ENCODE peak calls at places on chromosome 1, in seven cellular contexts. One of them, this sample, is unnamed. For H3K27me3, the result is how much of the 10 kb centered on the place peaks cover.

GRCh38 chr1:46203738-46204405 is 738 bp downstream of the LURAP1 start:
- DNase-seq in stomach: no peak
- DNase-seq in heart left ventricle: no peak
- DNase-seq in endodermal cell: peak
- DNase-seq in HepG2: no peak
- DNase-seq in cardiac muscle cell: peak
- DNase-seq in testis: no peak
- DNase-seq in this sample: no peak

GRCh38 chr1:226821719-226822085 is 48.7 kb upstream of the PSEN2 start:
- DNase-seq in stomach: no peak
- DNase-seq in heart left ventricle: no peak
- DNase-seq in endodermal cell: no peak
- DNase-seq in HepG2: no peak
- DNase-seq in cardiac muscle cell: no peak
- DNase-seq in testis: no peak
- DNase-seq in this sample: no peak

GRCh38 chr1:186404454-186405051 is 28.9 kb downstream of the ODR4 start:
- DNase-seq in stomach: no peak
- DNase-seq in heart left ventricle: no peak
- DNase-seq in endodermal cell: no peak
- DNase-seq in HepG2: peak
- DNase-seq in cardiac muscle cell: peak
- DNase-seq in testis: no peak
- DNase-seq in this sample: peak

GRCh38 chr1:21537511-21537931 is 28.3 kb downstream of the ALPL start:
- DNase-seq in stomach: peak
- DNase-seq in heart left ventricle: peak
- DNase-seq in endodermal cell: peak
- DNase-seq in HepG2: peak
- DNase-seq in cardiac muscle cell: no peak
- DNase-seq in testis: peak
- DNase-seq in this sample: no peak

GRCh38 chr1:23910553-23911246 is 2.5 kb downstream of the CNR2 start:
- DNase-seq in stomach: no peak
- DNase-seq in heart left ventricle: no peak
- DNase-seq in endodermal cell: no peak
- DNase-seq in HepG2: no peak
- DNase-seq in cardiac muscle cell: no peak
- DNase-seq in testis: no peak
- DNase-seq in this sample: no peak

GRCh38 chr1:185960377-185961151 is 226.4 kb downstream of the HMCN1 start:
- DNase-seq in stomach: no peak
- DNase-seq in heart left ventricle: peak
- DNase-seq in endodermal cell: no peak
- DNase-seq in HepG2: no peak
- DNase-seq in cardiac muscle cell: no peak
- DNase-seq in testis: peak
- DNase-seq in this sample: no peak

GRCh38 chr1:228207851-228208821 is at the start of gene OBSCN:
- DNase-seq in stomach: no peak
- DNase-seq in heart left ventricle: peak
- DNase-seq in endodermal cell: no peak
- DNase-seq in HepG2: no peak
- DNase-seq in cardiac muscle cell: peak
- DNase-seq in testis: no peak
- DNase-seq in this sample: no peak

GRCh38 chr1:184843732-184844495 is 89.3 kb upstream of the EDEM3 start:
- DNase-seq in stomach: peak
- DNase-seq in heart left ventricle: no peak
- DNase-seq in endodermal cell: no peak
- DNase-seq in HepG2: no peak
- DNase-seq in cardiac muscle cell: no peak
- DNase-seq in testis: no peak
- DNase-seq in this sample: no peak

GRCh38 chr1:206867716-206868115 is 2.3 kb downstream of the IL20 start:
- DNase-seq in stomach: no peak
- DNase-seq in heart left ventricle: no peak
- DNase-seq in endodermal cell: no peak
- DNase-seq in HepG2: no peak
- DNase-seq in cardiac muscle cell: no peak
- DNase-seq in testis: no peak
- DNase-seq in this sample: no peak

GRCh38 chr1:56056438-56057312 is 522.7 kb downstream of the PLPP3 start:
- DNase-seq in stomach: no peak
- DNase-seq in heart left ventricle: no peak
- DNase-seq in endodermal cell: no peak
- DNase-seq in HepG2: no peak
- DNase-seq in cardiac muscle cell: no peak
- DNase-seq in testis: no peak
- DNase-seq in this sample: peak

GRCh38 chr1:77889671-77890070 is 1.2 kb downstream of the NEXN start:
- DNase-seq in stomach: no peak
- DNase-seq in heart left ventricle: no peak
- DNase-seq in endodermal cell: no peak
- DNase-seq in HepG2: no peak
- DNase-seq in cardiac muscle cell: peak
- DNase-seq in testis: no peak
- DNase-seq in this sample: peak
- H3K27ac ChIP-seq in stomach: peak
- H3K27ac ChIP-seq in heart left ventricle: peak
- H3K27ac ChIP-seq in endodermal cell: no peak
- H3K27ac ChIP-seq in HepG2: no peak
- H3K27ac ChIP-seq in cardiac muscle cell: peak
- H3K27ac ChIP-seq in testis: no peak
- H3K27ac ChIP-seq in this sample: peak

GRCh38 chr1:204361781-204362180 is 2.1 kb upstream of the PLEKHA6 start:
- DNase-seq in stomach: no peak
- DNase-seq in heart left ventricle: no peak
- DNase-seq in endodermal cell: no peak
- DNase-seq in HepG2: no peak
- DNase-seq in cardiac muscle cell: no peak
- DNase-seq in testis: no peak
- DNase-seq in this sample: no peak

GRCh38 chr1:204361341-204361771 is 1.6 kb upstream of the PLEKHA6 start:
- DNase-seq in stomach: peak
- DNase-seq in heart left ventricle: no peak
- DNase-seq in endodermal cell: no peak
- DNase-seq in HepG2: no peak
- DNase-seq in cardiac muscle cell: no peak
- DNase-seq in testis: no peak
- DNase-seq in this sample: no peak

GRCh38 chr1:204362984-204363334 is 3.2 kb upstream of the PLEKHA6 start:
- DNase-seq in stomach: no peak
- DNase-seq in heart left ventricle: no peak
- DNase-seq in endodermal cell: no peak
- DNase-seq in HepG2: no peak
- DNase-seq in cardiac muscle cell: no peak
- DNase-seq in testis: no peak
- DNase-seq in this sample: no peak

GRCh38 chr1:204360314-204360713 is 585 bp upstream of the PLEKHA6 start:
- DNase-seq in stomach: no peak
- DNase-seq in heart left ventricle: no peak
- DNase-seq in endodermal cell: no peak
- DNase-seq in HepG2: no peak
- DNase-seq in cardiac muscle cell: no peak
- DNase-seq in testis: no peak
- DNase-seq in this sample: no peak

DNA sequence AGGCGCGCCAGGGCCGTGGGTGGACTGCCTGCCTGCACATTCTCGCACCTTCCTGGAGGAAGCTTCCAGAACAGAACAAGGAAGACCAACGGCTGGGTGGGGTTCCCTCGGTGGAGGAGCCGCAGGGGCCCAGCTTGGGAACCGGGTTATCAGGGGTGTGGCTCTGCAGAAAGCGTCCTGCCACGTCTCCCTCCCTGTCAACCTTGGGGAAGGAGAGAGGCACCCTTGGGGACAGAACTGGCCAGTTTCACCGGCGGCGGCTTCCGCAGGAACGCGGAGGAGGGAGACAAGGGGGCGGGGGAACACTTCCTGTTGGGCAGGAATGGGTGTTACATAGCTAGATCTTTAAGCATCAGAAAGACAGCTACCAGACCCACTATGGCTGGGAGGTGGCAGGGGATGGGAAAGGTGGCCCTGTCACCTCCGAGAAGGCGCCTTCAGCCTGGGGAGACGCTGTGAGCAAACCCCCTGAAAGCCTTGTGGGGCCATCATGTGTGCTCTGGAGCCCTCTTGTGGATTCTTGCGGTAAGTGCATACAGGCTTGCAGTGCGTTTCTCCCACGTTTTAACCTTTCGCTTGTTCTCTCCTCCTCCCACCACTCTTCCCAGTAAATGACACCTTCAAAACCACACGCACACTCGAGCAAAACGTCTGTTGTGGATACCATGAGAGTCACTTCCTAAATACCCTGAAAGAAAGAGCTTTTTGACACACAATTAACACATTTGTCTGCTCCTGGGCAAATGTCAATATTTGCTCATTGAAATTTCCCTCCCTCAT is 3.8 kb upstream of the PLEKHA6 start:
- DNase-seq in stomach: peak
- DNase-seq in heart left ventricle: peak
- DNase-seq in endodermal cell: peak
- DNase-seq in HepG2: peak
- DNase-seq in cardiac muscle cell: peak
- DNase-seq in testis: peak
- DNase-seq in this sample: peak
- TF ChIP-seq CTCF in stomach: no peak
- TF ChIP-seq CTCF in heart left ventricle: peak
- TF ChIP-seq CTCF in endodermal cell: peak
- TF ChIP-seq CTCF in HepG2: peak
- TF ChIP-seq CTCF in cardiac muscle cell: peak
- TF ChIP-seq CTCF in testis: peak
- TF ChIP-seq CTCF in this sample: peak

DNA sequence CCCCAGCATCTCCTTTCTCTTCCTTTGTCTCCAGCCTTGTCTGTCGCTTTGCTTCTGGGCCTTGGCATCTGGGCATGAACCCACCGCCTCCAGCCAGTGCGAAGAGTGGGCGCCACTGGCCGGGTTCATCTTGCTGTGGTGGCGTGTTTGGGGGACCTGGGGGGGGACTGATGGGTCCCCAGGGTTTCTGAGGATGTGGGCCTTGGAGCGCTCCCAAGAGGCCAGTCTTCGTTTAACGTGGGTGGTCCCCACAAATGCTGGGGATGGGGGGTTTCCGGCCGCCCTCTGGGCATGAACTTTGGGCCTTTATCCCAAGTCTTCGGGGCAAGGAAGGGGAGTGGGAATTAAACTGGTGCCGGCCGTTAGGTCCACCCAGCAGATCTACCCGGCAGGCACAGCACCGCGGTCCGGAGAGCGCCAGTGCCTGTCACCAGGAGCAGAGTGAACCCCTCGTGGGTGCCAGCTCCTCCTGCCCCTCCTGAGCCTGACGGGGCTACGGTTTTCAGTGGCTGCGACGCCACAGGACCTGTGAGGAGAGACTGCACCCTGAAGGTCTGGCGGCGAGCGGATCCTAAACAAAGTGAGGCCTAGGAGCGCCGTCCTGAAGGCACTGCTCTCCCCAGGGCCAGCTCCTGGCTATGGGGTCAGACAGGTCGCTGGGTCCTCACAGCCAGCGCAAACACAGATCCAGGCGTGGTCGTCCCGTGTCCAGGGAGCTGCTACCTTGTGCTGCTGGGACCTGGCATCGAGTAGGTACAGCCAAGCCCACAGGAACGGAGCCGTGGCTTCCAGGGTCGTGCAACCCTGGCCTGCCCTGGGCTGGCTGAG is 12.1 kb upstream of the C1orf174 start:
- DNase-seq in stomach: no peak
- DNase-seq in heart left ventricle: no peak
- DNase-seq in endodermal cell: no peak
- DNase-seq in HepG2: no peak
- DNase-seq in cardiac muscle cell: no peak
- DNase-seq in testis: no peak
- DNase-seq in this sample: no peak
- H3K27me3 ChIP-seq in stomach: half or more
- H3K27me3 ChIP-seq in heart left ventricle: under half
- H3K27me3 ChIP-seq in endodermal cell: under half
- H3K27me3 ChIP-seq in HepG2: under half
- H3K27me3 ChIP-seq in cardiac muscle cell: under half
- H3K27me3 ChIP-seq in testis: under half
- H3K27me3 ChIP-seq in this sample: under half

DNA sequence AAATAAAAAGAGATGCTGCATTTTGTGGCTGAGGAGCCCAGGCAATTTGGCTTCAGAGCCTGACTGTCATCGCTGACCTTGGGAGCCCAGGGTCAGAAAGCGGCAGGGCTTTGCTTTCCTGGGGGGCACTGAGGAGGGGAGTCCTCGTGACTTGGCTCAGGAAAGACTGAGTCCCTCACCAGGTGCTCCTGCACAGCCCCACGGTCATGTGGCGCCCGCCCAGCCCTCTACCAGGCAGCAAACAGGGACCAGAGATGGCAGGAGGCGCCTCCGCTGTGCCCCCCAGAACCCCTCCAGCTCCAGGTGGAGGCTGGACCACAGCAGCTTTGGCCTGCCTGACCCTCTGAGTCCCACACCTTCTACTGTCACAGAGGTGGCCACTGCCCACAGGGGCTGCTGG is 13.2 kb downstream of the EFHD2 start:
- DNase-seq in stomach: no peak
- DNase-seq in heart left ventricle: no peak
- DNase-seq in endodermal cell: no peak
- DNase-seq in HepG2: no peak
- DNase-seq in cardiac muscle cell: no peak
- DNase-seq in testis: no peak
- DNase-seq in this sample: no peak
- H3K27ac ChIP-seq in stomach: peak
- H3K27ac ChIP-seq in heart left ventricle: no peak
- H3K27ac ChIP-seq in endodermal cell: no peak
- H3K27ac ChIP-seq in HepG2: no peak
- H3K27ac ChIP-seq in cardiac muscle cell: no peak
- H3K27ac ChIP-seq in testis: peak
- H3K27ac ChIP-seq in this sample: no peak

GRCh38 chr1:16960560-16961296 is 19.7 kb downstream of the MFAP2 start:
- DNase-seq in stomach: peak
- DNase-seq in heart left ventricle: peak
- DNase-seq in endodermal cell: peak
- DNase-seq in HepG2: peak
- DNase-seq in cardiac muscle cell: peak
- DNase-seq in testis: peak
- DNase-seq in this sample: peak
- TF ChIP-seq CTCF in stomach: no peak
- TF ChIP-seq CTCF in heart left ventricle: peak
- TF ChIP-seq CTCF in endodermal cell: peak
- TF ChIP-seq CTCF in HepG2: peak
- TF ChIP-seq CTCF in cardiac muscle cell: peak
- TF ChIP-seq CTCF in testis: peak
- TF ChIP-seq CTCF in this sample: peak

This sample was measured in brain microvascular endothelial cell.